ENCODE peak calls at places on chromosomes 3 and 15, in seven cellular contexts. Z is AG09319, D is epithelial cell of proximal tubule, W is A549, F is ascending aorta, T is hepatocyte, G is sigmoid colon. P is an unnamed sample.
A peak's percentile ranks its signal among the peaks of the same experiment; 100 is the strongest.

GRCh38 chr15:89419370-89419984 is 76.9 kb downstream of the RHCG start:
- DNase-seq in T (peak; percentile 80), Z (no peak), G (no peak), D (no peak), F (no peak), W (peak; percentile 48), P (no peak)

GRCh38 chr3:81435050-81435449 is 326.4 kb downstream of the GBE1 start:
- DNase-seq in W (no peak), F (no peak), D (no peak), T (no peak), G (no peak), Z (no peak), P (no peak)

GRCh38 chr15:28022961-28023360 is 76.2 kb downstream of the OCA2 start:
- DNase-seq in W (no peak), Z (no peak), D (no peak), F (no peak), G (no peak), T (no peak), P (no peak)

GRCh38 chr3:192422998-192423349 is 304.4 kb downstream of the FGF12 start:
- DNase-seq in G (no peak), Z (no peak), D (no peak), W (no peak), T (no peak), F (no peak), P (no peak)

GRCh38 chr15:65695073-65695472 is 73.3 kb downstream of the SLC24A1 start:
- DNase-seq in T (no peak), G (no peak), F (no peak), W (no peak), Z (no peak), D (no peak), P (no peak)

GRCh38 chr3:25021816-25022215 is 406.2 kb upstream of the RARB start:
- DNase-seq in G (no peak), W (no peak), Z (no peak), T (peak; percentile 35), F (no peak), D (no peak), P (no peak)

GRCh38 chr15:88470625-88471372 is 3.3 kb downstream of the MRPS11 start:
- DNase-seq in G (no peak), Z (no peak), T (no peak), F (no peak), D (no peak), W (no peak), P (no peak)

GRCh38 chr3:138740057-138740456 is 94.7 kb downstream of the PIK3CB start:
- DNase-seq in D (no peak), T (no peak), Z (no peak), G (no peak), F (no peak), W (no peak), P (no peak)

GRCh38 chr3:144549161-144549560 is 577.5 kb downstream of the DIPK2A start:
- DNase-seq in W (no peak), F (no peak), T (no peak), G (no peak), Z (no peak), D (no peak), P (peak; percentile 33)

GRCh38 chr3:55292360-55292759 is 194.7 kb downstream of the WNT5A start:
- DNase-seq in G (no peak), F (no peak), Z (no peak), W (no peak), D (no peak), T (no peak), P (no peak)

GRCh38 chr3:152204218-152204617 is 64.5 kb upstream of the MBNL1 start:
- DNase-seq in W (no peak), G (no peak), T (no peak), D (no peak), F (no peak), Z (no peak), P (no peak)

GRCh38 chr15:100928632-100929280 is 9.6 kb downstream of the LRRK1 start:
- DNase-seq in F (no peak), Z (no peak), W (no peak), G (no peak), D (no peak), T (no peak), P (no peak)

GRCh38 chr15:71136159-71137137 is 21.2 kb downstream of the THSD4 start:
- DNase-seq in G (no peak), D (no peak), F (no peak), T (no peak), Z (no peak), W (peak; percentile 70), P (peak; percentile 92)

GRCh38 chr15:74841761-74842385 is 1.1 kb downstream of the ULK3 start:
- DNase-seq in Z (no peak), T (peak; percentile 30), G (no peak), D (no peak), F (no peak), W (no peak), P (no peak)

GRCh38 chr15:55457401-55458022 is 49.2 kb downstream of the PIERCE2 start:
- DNase-seq in D (no peak), T (no peak), W (no peak), G (no peak), F (no peak), Z (no peak), P (no peak)

GRCh38 chr3:52226229-52226817 is 878 bp upstream of the TLR9 start:
- DNase-seq in W (no peak), F (no peak), T (no peak), D (no peak), G (no peak), Z (no peak), P (no peak)

GRCh38 chr15:63506537-63507035 is 2.2 kb downstream of the USP3 start:
- DNase-seq in G (no peak), Z (no peak), T (no peak), F (no peak), W (no peak), D (no peak), P (peak; percentile 60)

GRCh38 chr3:14126017-14126902 is 1.4 kb downstream of the TMEM43 start:
- DNase-seq in F (no peak), G (no peak), W (no peak), T (no peak), D (no peak), Z (no peak), P (peak; percentile 4)

GRCh38 chr3:140403559-140403958 is 274.3 kb upstream of the TRIM42 start:
- DNase-seq in F (no peak), Z (no peak), W (no peak), T (no peak), D (no peak), G (no peak), P (no peak)

GRCh38 chr3:71226565-71227281 is 356.8 kb downstream of the FOXP1 start:
- DNase-seq in D (no peak), T (no peak), W (no peak), Z (no peak), F (peak; percentile 18), G (no peak), P (no peak)

GRCh38 chr15:64656508-64656907 is 118.9 kb downstream of the RBPMS2 start:
- DNase-seq in D (no peak), F (no peak), W (no peak), G (no peak), T (no peak), Z (no peak), P (no peak)

GRCh38 chr15:64651573-64652260 is 123.7 kb downstream of the RBPMS2 start:
- DNase-seq in F (no peak), Z (no peak), D (no peak), W (no peak), G (no peak), T (peak; percentile 73), P (no peak)

DNA sequence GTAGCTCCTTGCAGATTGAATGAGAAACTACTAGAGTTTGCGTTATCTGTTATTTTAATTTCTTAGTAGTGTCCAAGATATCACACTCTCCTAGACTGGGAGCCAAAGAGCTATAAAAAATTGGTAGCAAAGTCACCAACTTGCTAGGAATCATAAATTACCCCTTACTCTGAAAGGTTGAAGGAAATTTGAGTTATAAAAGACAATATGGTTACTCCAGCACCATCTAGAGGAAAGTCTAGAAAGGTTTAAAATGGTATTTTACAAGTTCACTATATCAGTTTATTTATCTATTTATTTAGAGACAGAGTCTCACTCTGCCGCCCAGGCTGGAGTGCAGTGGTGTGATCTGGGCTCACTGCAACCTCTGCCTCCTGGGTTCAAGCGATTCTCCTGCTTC is 121.6 kb downstream of the RBPMS2 start:
- DNase-seq in T (no peak), Z (no peak), W (no peak), D (no peak), F (no peak), G (no peak), P (peak; percentile 35)
- TF ChIP-seq CTCF in T (peak; percentile 57), Z (peak; percentile 36), W (peak; percentile 63), D (no peak), F (peak; percentile 29), G (no peak), P (peak; percentile 16)

GRCh38 chr15:80567721-80568157 is 127.4 kb upstream of the ABHD17C start:
- DNase-seq in T (peak; percentile 87), F (no peak), G (peak; percentile 67), Z (peak; percentile 85), D (peak; percentile 29), W (peak; percentile 89), P (peak; percentile 75)
- TF ChIP-seq CTCF in T (peak; percentile 96), F (peak; percentile 70), G (peak; percentile 72), Z (peak; percentile 86), D (peak; percentile 90), W (peak; percentile 99), P (peak; percentile 86)

DNA sequence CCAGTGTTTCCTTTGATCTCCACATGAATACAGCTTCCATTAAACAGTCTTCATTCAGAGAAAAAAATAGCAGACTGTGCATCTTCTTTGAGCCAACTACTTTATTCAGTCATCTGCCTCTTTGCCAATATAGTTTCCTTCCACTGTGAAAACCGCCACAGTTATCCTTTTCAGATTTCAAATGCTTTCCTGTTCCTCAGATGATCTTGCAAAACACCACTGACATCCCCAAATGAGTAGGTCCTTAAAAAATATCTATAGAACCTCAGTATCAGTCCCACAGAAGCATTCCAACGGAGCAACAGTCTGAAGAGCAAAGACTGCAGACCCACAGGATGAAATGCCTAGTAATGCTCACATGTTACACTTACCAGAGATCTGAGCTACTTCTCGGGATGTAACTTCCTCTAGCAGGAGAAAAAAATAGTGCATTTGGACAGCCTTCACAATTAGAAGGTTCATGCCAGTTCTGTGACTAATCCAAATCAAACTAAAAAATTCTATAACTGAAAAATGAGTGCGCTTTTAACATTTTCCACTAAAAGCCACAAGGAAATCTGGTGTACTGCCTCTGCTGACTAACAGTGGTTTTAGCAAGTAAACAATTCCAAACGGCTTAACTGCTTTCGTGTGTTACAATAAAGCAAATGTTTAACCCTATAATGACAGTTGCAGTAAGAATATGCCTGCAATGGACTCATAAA is at the start of gene ANKRD28:
- DNase-seq in T (peak; percentile 57), W (peak; percentile 45), F (no peak), Z (peak; percentile 90), D (peak; percentile 82), G (no peak), P (peak; percentile 93)
- TF ChIP-seq CTCF in T (peak; percentile 38), W (no peak), F (peak; percentile 34), Z (peak; percentile 32), D (peak; percentile 31), G (peak; percentile 52), P (peak; percentile 9)

GRCh38 chr15:39920510-39921273 is 626 bp upstream of the GPR176 start:
- DNase-seq in F (peak; percentile 27), D (peak; percentile 68), T (peak; percentile 91), Z (peak; percentile 57), G (peak; percentile 81), W (peak; percentile 26), P (peak; percentile 87)
- TF ChIP-seq CTCF in F (no peak), D (no peak), T (peak; percentile 5), Z (no peak), G (no peak), W (no peak), P (no peak)